ENCODE peak calls at places on chromosomes 6 and 20, in six cellular contexts. One of them, this sample, is unnamed.

GRCh38 chr6:135251416-135251815 is 70.3 kb downstream of the MYB start:
- DNase-seq in right lobe of liver: peak
- DNase-seq in spleen: no peak
- DNase-seq in A673: no peak
- DNase-seq in BJ: no peak
- DNase-seq in lower leg skin: peak
- DNase-seq in this sample: no peak

GRCh38 chr6:75151013-75151412 is 54.8 kb downstream of the COL12A1 start:
- DNase-seq in right lobe of liver: no peak
- DNase-seq in BJ: no peak
- DNase-seq in A673: no peak
- DNase-seq in spleen: no peak
- DNase-seq in lower leg skin: no peak
- DNase-seq in this sample: no peak

GRCh38 chr20:46929902-46930301 is 35.3 kb downstream of the EYA2 start:
- DNase-seq in spleen: no peak
- DNase-seq in A673: no peak
- DNase-seq in BJ: no peak
- DNase-seq in right lobe of liver: no peak
- DNase-seq in lower leg skin: no peak
- DNase-seq in this sample: no peak

GRCh38 chr20:14955396-14955795 is 618.0 kb upstream of the FLRT3 start:
- DNase-seq in spleen: no peak
- DNase-seq in right lobe of liver: no peak
- DNase-seq in BJ: no peak
- DNase-seq in lower leg skin: no peak
- DNase-seq in A673: no peak
- DNase-seq in this sample: no peak

GRCh38 chr6:76644231-76644630 is 571.8 kb upstream of the IMPG1 start:
- DNase-seq in BJ: no peak
- DNase-seq in A673: no peak
- DNase-seq in lower leg skin: no peak
- DNase-seq in spleen: no peak
- DNase-seq in right lobe of liver: no peak
- DNase-seq in this sample: no peak

GRCh38 chr6:168533428-168533827 is 92.4 kb downstream of the SMOC2 start:
- DNase-seq in BJ: no peak
- DNase-seq in spleen: no peak
- DNase-seq in A673: no peak
- DNase-seq in lower leg skin: peak
- DNase-seq in right lobe of liver: no peak
- DNase-seq in this sample: no peak

GRCh38 chr6:167764215-167764614 is 62.5 kb upstream of the AFDN start:
- DNase-seq in BJ: no peak
- DNase-seq in right lobe of liver: no peak
- DNase-seq in spleen: peak
- DNase-seq in A673: no peak
- DNase-seq in lower leg skin: peak
- DNase-seq in this sample: no peak

GRCh38 chr6:40308533-40309306 is 278.4 kb downstream of the LRFN2 start:
- DNase-seq in spleen: peak
- DNase-seq in right lobe of liver: no peak
- DNase-seq in lower leg skin: peak
- DNase-seq in A673: peak
- DNase-seq in BJ: no peak
- DNase-seq in this sample: no peak

GRCh38 chr6:141309295-141309694 is 823.4 kb upstream of the GJE1 start:
- DNase-seq in right lobe of liver: no peak
- DNase-seq in BJ: no peak
- DNase-seq in lower leg skin: no peak
- DNase-seq in spleen: no peak
- DNase-seq in A673: peak
- DNase-seq in this sample: no peak

GRCh38 chr6:37451411-37452273 is 18.6 kb downstream of the CMTR1 start:
- DNase-seq in BJ: no peak
- DNase-seq in spleen: no peak
- DNase-seq in lower leg skin: peak
- DNase-seq in right lobe of liver: no peak
- DNase-seq in A673: no peak
- DNase-seq in this sample: no peak

GRCh38 chr6:104705095-104705707 is 154.5 kb downstream of the HACE1 start:
- DNase-seq in lower leg skin: no peak
- DNase-seq in BJ: no peak
- DNase-seq in right lobe of liver: no peak
- DNase-seq in A673: peak
- DNase-seq in spleen: no peak
- DNase-seq in this sample: peak

GRCh38 chr6:144379356-144379755 is 94.2 kb downstream of the UTRN start:
- DNase-seq in BJ: no peak
- DNase-seq in spleen: no peak
- DNase-seq in A673: peak
- DNase-seq in lower leg skin: no peak
- DNase-seq in right lobe of liver: no peak
- DNase-seq in this sample: no peak

GRCh38 chr20:35762461-35762860 is 9.4 kb upstream of the PHF20 start:
- DNase-seq in lower leg skin: no peak
- DNase-seq in A673: no peak
- DNase-seq in spleen: no peak
- DNase-seq in BJ: no peak
- DNase-seq in right lobe of liver: no peak
- DNase-seq in this sample: no peak

GRCh38 chr6:10587694-10588392 is 66.7 kb downstream of the GCNT2 start:
- DNase-seq in lower leg skin: no peak
- DNase-seq in A673: no peak
- DNase-seq in spleen: no peak
- DNase-seq in BJ: no peak
- DNase-seq in right lobe of liver: no peak
- DNase-seq in this sample: no peak

GRCh38 chr6:159716247-159717086 is 10.8 kb upstream of the WTAP start:
- DNase-seq in lower leg skin: no peak
- DNase-seq in BJ: peak
- DNase-seq in spleen: no peak
- DNase-seq in right lobe of liver: no peak
- DNase-seq in A673: peak
- DNase-seq in this sample: peak

GRCh38 chr20:62400541-62400940 is 6.5 kb downstream of the CABLES2 start:
- DNase-seq in lower leg skin: no peak
- DNase-seq in BJ: no peak
- DNase-seq in A673: no peak
- DNase-seq in spleen: no peak
- DNase-seq in right lobe of liver: no peak
- DNase-seq in this sample: no peak

GRCh38 chr20:61049684-61050083 is 202.4 kb upstream of the CDH4 start:
- DNase-seq in right lobe of liver: no peak
- DNase-seq in BJ: no peak
- DNase-seq in spleen: no peak
- DNase-seq in A673: no peak
- DNase-seq in lower leg skin: peak
- DNase-seq in this sample: no peak

GRCh38 chr6:31114970-31115849 is 610 bp downstream of the PSORS1C1 start:
- DNase-seq in spleen: peak
- DNase-seq in lower leg skin: no peak
- DNase-seq in A673: peak
- DNase-seq in right lobe of liver: no peak
- DNase-seq in BJ: no peak
- DNase-seq in this sample: peak

GRCh38 chr20:21796059-21796458 is 90.6 kb downstream of the PAX1 start:
- DNase-seq in spleen: no peak
- DNase-seq in BJ: no peak
- DNase-seq in A673: peak
- DNase-seq in lower leg skin: no peak
- DNase-seq in right lobe of liver: no peak
- DNase-seq in this sample: no peak

GRCh38 chr6:15483060-15483459 is 179.8 kb downstream of the DTNBP1 start:
- DNase-seq in spleen: no peak
- DNase-seq in right lobe of liver: no peak
- DNase-seq in A673: no peak
- DNase-seq in lower leg skin: no peak
- DNase-seq in BJ: no peak
- DNase-seq in this sample: no peak

GRCh38 chr6:127176175-127176574 is 57.7 kb downstream of the RSPO3 start:
- DNase-seq in A673: peak
- DNase-seq in lower leg skin: no peak
- DNase-seq in right lobe of liver: no peak
- DNase-seq in spleen: no peak
- DNase-seq in BJ: peak
- DNase-seq in this sample: no peak

GRCh38 chr6:21831531-21832291 is 238.2 kb downstream of the SOX4 start:
- DNase-seq in spleen: no peak
- DNase-seq in BJ: peak
- DNase-seq in right lobe of liver: no peak
- DNase-seq in lower leg skin: no peak
- DNase-seq in A673: no peak
- DNase-seq in this sample: peak

GRCh38 chr6:152472325-152472724 is 164.8 kb downstream of the SYNE1 start:
- DNase-seq in BJ: no peak
- DNase-seq in lower leg skin: no peak
- DNase-seq in spleen: no peak
- DNase-seq in right lobe of liver: no peak
- DNase-seq in A673: no peak
- DNase-seq in this sample: no peak

GRCh38 chr6:134878136-134878535 is 71.8 kb downstream of the ALDH8A1 start:
- DNase-seq in spleen: no peak
- DNase-seq in lower leg skin: no peak
- DNase-seq in A673: no peak
- DNase-seq in right lobe of liver: no peak
- DNase-seq in BJ: no peak
- DNase-seq in this sample: no peak

GRCh38 chr20:9301129-9302072 is 213.0 kb upstream of the LAMP5 start:
- DNase-seq in right lobe of liver: no peak
- DNase-seq in A673: peak
- DNase-seq in spleen: no peak
- DNase-seq in lower leg skin: no peak
- DNase-seq in BJ: no peak
- DNase-seq in this sample: peak

GRCh38 chr6:100078509-100078908 is 84.5 kb upstream of the MCHR2 start:
- DNase-seq in lower leg skin: no peak
- DNase-seq in spleen: no peak
- DNase-seq in A673: peak
- DNase-seq in BJ: no peak
- DNase-seq in right lobe of liver: no peak
- DNase-seq in this sample: no peak

GRCh38 chr6:91464201-91464600 is 877.3 kb upstream of the MAP3K7 start:
- DNase-seq in BJ: no peak
- DNase-seq in A673: no peak
- DNase-seq in right lobe of liver: no peak
- DNase-seq in spleen: no peak
- DNase-seq in lower leg skin: no peak
- DNase-seq in this sample: no peak

GRCh38 chr6:91462236-91462635 is 875.4 kb upstream of the MAP3K7 start:
- DNase-seq in A673: no peak
- DNase-seq in lower leg skin: no peak
- DNase-seq in spleen: no peak
- DNase-seq in BJ: peak
- DNase-seq in right lobe of liver: no peak
- DNase-seq in this sample: no peak

GRCh38 chr6:91464718-91465117 is 877.8 kb upstream of the MAP3K7 start:
- DNase-seq in right lobe of liver: no peak
- DNase-seq in BJ: no peak
- DNase-seq in A673: no peak
- DNase-seq in spleen: no peak
- DNase-seq in lower leg skin: no peak
- DNase-seq in this sample: no peak
- H3K4me3 ChIP-seq in right lobe of liver: no peak
- H3K4me3 ChIP-seq in BJ: no peak
- H3K4me3 ChIP-seq in A673: no peak
- H3K4me3 ChIP-seq in spleen: no peak
- H3K4me3 ChIP-seq in lower leg skin: no peak
- H3K4me3 ChIP-seq in this sample: no peak

GRCh38 chr20:32017711-32018251 is 7.5 kb downstream of the CCM2L start:
- DNase-seq in A673: no peak
- DNase-seq in spleen: peak
- DNase-seq in lower leg skin: no peak
- DNase-seq in BJ: no peak
- DNase-seq in right lobe of liver: peak
- DNase-seq in this sample: no peak
- TF ChIP-seq CTCF in A673: no peak
- TF ChIP-seq CTCF in spleen: peak
- TF ChIP-seq CTCF in lower leg skin: no peak
- TF ChIP-seq CTCF in BJ: no peak
- TF ChIP-seq CTCF in right lobe of liver: peak
- TF ChIP-seq CTCF in this sample: peak

DNA sequence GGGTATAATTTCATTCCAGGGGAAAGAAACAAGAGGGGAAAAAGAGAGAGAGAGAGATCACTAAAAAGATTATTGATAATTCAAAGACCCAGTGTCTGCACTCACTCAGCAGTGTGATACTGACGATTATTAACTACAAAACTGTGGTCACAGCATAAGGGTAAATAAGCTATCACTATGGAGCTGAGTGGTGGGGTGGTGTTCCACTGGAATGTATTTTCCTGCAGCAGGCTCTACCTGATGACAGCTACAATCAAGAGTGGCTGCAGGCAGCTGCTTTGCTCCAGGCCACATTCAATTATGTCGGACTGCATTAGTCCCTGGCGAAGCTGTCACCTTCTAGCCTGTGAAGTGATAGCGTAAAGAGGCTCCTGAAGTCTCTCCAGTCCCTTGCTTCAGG is 122.2 kb upstream of the TFAP2D start:
- DNase-seq in right lobe of liver: no peak
- DNase-seq in lower leg skin: no peak
- DNase-seq in A673: no peak
- DNase-seq in spleen: no peak
- DNase-seq in BJ: no peak
- DNase-seq in this sample: no peak
- H3K4me3 ChIP-seq in right lobe of liver: no peak
- H3K4me3 ChIP-seq in lower leg skin: no peak
- H3K4me3 ChIP-seq in A673: no peak
- H3K4me3 ChIP-seq in spleen: no peak
- H3K4me3 ChIP-seq in BJ: no peak
- H3K4me3 ChIP-seq in this sample: no peak

DNA sequence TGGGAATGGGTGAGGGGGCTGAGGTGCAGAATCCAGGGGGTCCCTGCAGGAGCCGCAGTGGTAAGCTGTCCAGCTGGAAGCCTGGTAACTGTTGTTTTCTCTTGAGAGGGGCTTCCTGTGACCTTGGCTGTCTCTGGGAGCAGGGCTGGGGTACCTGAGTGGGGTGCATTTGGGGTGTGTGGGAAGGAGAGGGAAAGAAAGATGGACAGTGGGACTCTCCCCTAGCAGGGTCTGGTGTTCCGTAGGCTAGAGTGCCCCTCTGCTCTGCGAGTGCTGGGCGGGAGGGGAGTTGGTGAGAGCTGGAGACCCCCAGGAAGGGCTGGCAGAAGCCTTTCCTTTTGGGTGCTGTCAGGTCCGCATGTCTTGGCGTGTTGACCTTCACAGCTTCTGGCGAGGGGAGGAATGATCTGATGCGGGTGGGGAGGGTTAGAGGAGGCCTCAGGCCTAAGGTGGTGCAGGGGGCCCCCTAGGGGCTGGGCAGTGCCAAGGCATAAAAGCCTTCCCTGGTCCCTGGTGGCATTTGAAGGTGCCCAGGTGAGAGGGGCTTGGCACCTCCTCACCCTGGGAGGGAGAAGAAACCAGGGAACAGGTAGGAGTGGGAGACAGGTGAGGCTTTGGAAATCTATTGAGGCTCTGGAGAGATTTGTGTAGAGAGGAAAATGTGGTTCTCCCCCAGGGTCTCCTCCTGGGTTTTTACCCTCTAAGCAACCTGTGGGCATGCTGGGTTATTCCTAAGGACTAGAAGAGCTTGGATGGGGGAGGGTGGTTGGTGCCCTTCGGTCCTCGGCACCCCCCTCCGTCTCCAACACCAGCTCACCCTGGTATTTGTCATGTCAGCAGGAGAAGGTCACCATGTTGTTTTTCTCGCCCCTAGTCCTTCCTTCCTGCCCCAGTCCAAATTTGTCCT is 3.3 kb downstream of the VEGFA start:
- DNase-seq in spleen: peak
- DNase-seq in A673: peak
- DNase-seq in BJ: no peak
- DNase-seq in lower leg skin: peak
- DNase-seq in right lobe of liver: peak
- DNase-seq in this sample: no peak
- TF ChIP-seq CTCF in spleen: peak
- TF ChIP-seq CTCF in A673: peak
- TF ChIP-seq CTCF in BJ: peak
- TF ChIP-seq CTCF in lower leg skin: no peak
- TF ChIP-seq CTCF in right lobe of liver: peak
- TF ChIP-seq CTCF in this sample: peak

This sample was measured in epithelial cell of proximal tubule.